ENCODE peak calls at places on chromosome 11, in four cellular contexts. Z, K, T and W are unnamed samples.
A peak's percentile ranks its signal among the peaks of the same experiment; 100 is the strongest.

GRCh38 chr11:17015639-17016125 is 1.5 kb upstream of the PLEKHA7 start:
- DNase-seq in Z (peak; percentile 9), K (peak; percentile 33), T (peak; percentile 24), W (no peak)

GRCh38 chr11:95453616-95454118 is 222.7 kb upstream of the SESN3 start:
- DNase-seq in K (no peak), Z (peak; percentile 46), T (peak; percentile 20), W (peak; percentile 36)

GRCh38 chr11:45026835-45027234 is 76.2 kb upstream of the TP53I11 start:
- DNase-seq in T (no peak), Z (no peak), K (no peak), W (no peak)

GRCh38 chr11:55920537-55920936 is 6.2 kb upstream of the OR5W2 start:
- DNase-seq in T (no peak), Z (no peak), K (no peak), W (no peak)

GRCh38 chr11:70509476-70509875 is 111.1 kb downstream of the CTTN start:
- DNase-seq in Z (no peak), T (no peak), K (no peak), W (peak; percentile 1)

GRCh38 chr11:108241370-108242037 is 18.6 kb downstream of the ATM start:
- DNase-seq in T (no peak), Z (no peak), K (no peak), W (no peak)

GRCh38 chr11:72642815-72643511 is 31.3 kb downstream of the PDE2A start:
- DNase-seq in T (peak; percentile 55), Z (peak; percentile 39), K (peak; percentile 58), W (peak; percentile 81)

GRCh38 chr11:2122907-2123627 is 16.1 kb downstream of the IGF2 start:
- DNase-seq in K (no peak), Z (no peak), T (no peak), W (no peak)

GRCh38 chr11:57353461-57354251 is 15.5 kb downstream of the P2RX3 start:
- DNase-seq in Z (no peak), K (no peak), T (no peak), W (no peak)

GRCh38 chr11:123062892-123063395 is 1.0 kb upstream of the HSPA8 start:
- DNase-seq in K (no peak), T (peak; percentile 71), Z (peak; percentile 56), W (no peak)
- H3K36me3 ChIP-seq in K (peaks cover 26% of the 10 kb centered on the region), T (peaks cover 29% of the 10 kb centered on the region), Z (peaks cover 22% of the 10 kb centered on the region), W (peaks cover 44% of the 10 kb centered on the region)

DNA sequence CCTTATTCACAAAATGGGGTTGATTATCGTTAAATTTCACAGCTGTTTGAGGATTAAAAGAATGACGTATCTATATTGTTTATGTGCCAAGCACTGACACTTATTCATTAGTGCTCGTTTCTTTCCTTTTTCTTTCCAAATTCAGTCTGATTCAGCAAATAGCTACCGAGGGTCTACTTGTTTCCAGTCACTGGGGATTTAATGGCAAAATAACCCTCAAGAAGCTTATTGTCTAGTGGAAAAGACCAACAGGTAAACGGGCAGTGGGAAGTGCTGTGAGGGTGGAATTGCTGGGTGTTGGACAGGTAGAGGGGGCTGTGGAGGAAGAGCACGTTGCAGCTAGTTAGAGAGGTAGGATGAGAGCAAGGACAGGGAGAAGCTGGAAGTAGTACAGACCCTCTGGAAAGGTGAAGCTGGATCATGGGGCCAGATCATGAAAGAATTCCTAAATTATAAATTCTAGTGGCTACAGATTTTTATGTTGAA is 48.3 kb upstream of the BIRC3 start:
- DNase-seq in K (no peak), T (no peak), Z (no peak), W (no peak)
- H3K4me1 ChIP-seq in K (peaks cover 12% of the 10 kb centered on the region), T (peaks cover 5% of the 10 kb centered on the region), Z (peaks cover 13% of the 10 kb centered on the region), W (no peaks in the 10 kb centered on the region)

GRCh38 chr11:58576792-58577440 is 1.3 kb upstream of the LPXN start:
- DNase-seq in K (peak; percentile 57), Z (peak; percentile 65), T (peak; percentile 54), W (no peak)
- TF ChIP-seq CTCF in K (peak; percentile 46), Z (peak; percentile 49), T (peak; percentile 52), W (peak; percentile 36)

DNA sequence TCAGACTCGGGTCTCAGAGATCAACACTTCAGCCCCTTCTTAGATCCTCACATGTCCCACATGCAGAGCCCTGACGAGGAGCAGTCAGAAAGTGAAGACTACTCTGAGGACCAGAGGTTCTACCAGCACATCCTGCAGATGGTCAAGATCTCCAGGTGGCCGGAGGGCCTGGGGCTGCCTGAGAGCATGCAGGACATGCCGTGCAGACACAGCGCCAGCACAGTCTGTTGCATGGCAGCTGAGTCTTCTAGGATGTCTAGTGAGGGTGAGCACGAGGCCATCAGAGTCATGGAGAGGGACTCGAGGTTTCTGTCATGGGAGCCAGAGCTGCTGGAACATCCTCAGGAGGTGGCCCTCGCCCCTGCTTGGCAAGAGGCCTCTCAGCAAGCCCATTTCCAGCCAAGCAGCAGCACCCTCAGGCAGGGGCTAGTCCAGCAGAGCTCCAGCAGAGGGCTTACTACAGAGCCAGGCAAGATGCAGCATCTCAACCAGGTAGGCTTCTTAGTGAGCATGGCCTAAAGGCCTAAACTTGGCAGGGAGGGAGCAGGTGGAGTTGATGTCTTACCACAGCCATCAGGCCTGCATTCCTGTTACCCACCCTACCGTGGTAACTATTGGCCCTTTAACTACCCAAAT is 28.6 kb downstream of the CEP164 start:
- DNase-seq in T (no peak), K (no peak), Z (no peak), W (no peak)
- H3K36me3 ChIP-seq in T (peaks cover 2% of the 10 kb centered on the region), K (no peaks in the 10 kb centered on the region), Z (peaks cover 12% of the 10 kb centered on the region), W (peaks cover 32% of the 10 kb centered on the region)

GRCh38 chr11:63870351-63871197 is 31.7 kb downstream of the MARK2 start:
- DNase-seq in T (no peak), Z (no peak), K (no peak), W (no peak)

GRCh38 chr11:63867511-63867910 is 28.6 kb downstream of the MARK2 start:
- DNase-seq in T (no peak), K (no peak), Z (no peak), W (no peak)

GRCh38 chr11:63869171-63869591 is 30.3 kb downstream of the MARK2 start:
- DNase-seq in T (no peak), Z (no peak), K (no peak), W (no peak)

GRCh38 chr11:63869686-63870085 is 30.8 kb downstream of the MARK2 start:
- DNase-seq in Z (no peak), K (no peak), T (no peak), W (no peak)

GRCh38 chr11:63868399-63869064 is 29.6 kb downstream of the MARK2 start:
- DNase-seq in Z (no peak), T (peak; percentile 27), K (no peak), W (no peak)
- H3K4me1 ChIP-seq in Z (peaks cover 17% of the 10 kb centered on the region), T (peaks cover 20% of the 10 kb centered on the region), K (peaks cover 65% of the 10 kb centered on the region), W (no peaks in the 10 kb centered on the region)

GRCh38 chr11:111357150-111358037 is 21.7 kb downstream of the POU2AF1 start:
- DNase-seq in T (no peak), Z (no peak), K (no peak), W (no peak)

GRCh38 chr11:111358038-111359001 is 20.8 kb downstream of the POU2AF1 start:
- DNase-seq in Z (no peak), K (no peak), T (no peak), W (no peak)

GRCh38 chr11:111360150-111361043 is 18.7 kb downstream of the POU2AF1 start:
- DNase-seq in Z (no peak), K (no peak), T (no peak), W (no peak)

GRCh38 chr11:111361082-111361801 is 17.8 kb downstream of the POU2AF1 start:
- DNase-seq in T (no peak), K (no peak), Z (no peak), W (no peak)

GRCh38 chr11:111359223-111360149 is 19.6 kb downstream of the POU2AF1 start:
- DNase-seq in K (no peak), Z (peak; percentile 6), T (no peak), W (no peak)
- TF ChIP-seq CTCF in K (peak; percentile 18), Z (no peak), T (no peak), W (no peak)

DNA sequence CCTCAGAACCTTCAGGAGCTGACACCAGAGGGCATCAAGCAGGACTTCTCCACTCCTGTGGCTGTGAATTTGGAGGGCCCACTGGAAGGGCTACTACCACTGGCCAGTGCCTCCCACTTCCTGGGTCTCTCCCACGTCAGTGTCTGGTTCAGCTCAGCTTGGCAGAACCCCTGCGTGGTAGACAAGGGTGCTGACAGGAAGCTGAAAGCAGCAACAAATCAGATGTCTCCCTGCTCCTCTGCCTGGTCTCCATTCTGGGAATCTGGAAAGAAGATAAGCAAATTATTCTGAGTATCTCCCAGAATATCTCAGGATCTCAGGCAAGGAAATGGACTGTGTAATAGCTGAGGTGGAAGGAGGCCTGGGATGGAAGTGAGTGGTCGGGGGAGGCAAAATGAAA is 61.5 kb downstream of the TMPRSS5 start:
- DNase-seq in Z (no peak), K (no peak), T (peak; percentile 38), W (peak; percentile 77)
- H3K36me3 ChIP-seq in Z (no peaks in the 10 kb centered on the region), K (no peaks in the 10 kb centered on the region), T (no peaks in the 10 kb centered on the region), W (no peaks in the 10 kb centered on the region)